ENCODE peak calls at places on chromosome 11, in six cellular contexts. One of them, this sample, is unnamed.

GRCh38 chr11:79369094-79369493 is 71.7 kb downstream of the TENM4 start:
- DNase-seq in fibroblast of lung: no peak
- DNase-seq in mucosa of descending colon: no peak
- DNase-seq in GM12878: no peak
- DNase-seq in epithelial cell of proximal tubule: no peak
- DNase-seq in epithelial cell of esophagus: no peak
- DNase-seq in this sample: no peak

GRCh38 chr11:83064011-83064410 is 7.7 kb downstream of the RAB30 start:
- DNase-seq in epithelial cell of proximal tubule: no peak
- DNase-seq in fibroblast of lung: no peak
- DNase-seq in GM12878: no peak
- DNase-seq in epithelial cell of esophagus: no peak
- DNase-seq in mucosa of descending colon: no peak
- DNase-seq in this sample: no peak

GRCh38 chr11:122040476-122040875 is 75.5 kb downstream of the BLID start:
- DNase-seq in GM12878: no peak
- DNase-seq in mucosa of descending colon: no peak
- DNase-seq in fibroblast of lung: peak
- DNase-seq in epithelial cell of esophagus: no peak
- DNase-seq in epithelial cell of proximal tubule: no peak
- DNase-seq in this sample: no peak

GRCh38 chr11:129770993-129771392 is 44.7 kb upstream of the TMEM45B start:
- DNase-seq in mucosa of descending colon: peak
- DNase-seq in epithelial cell of proximal tubule: no peak
- DNase-seq in fibroblast of lung: no peak
- DNase-seq in epithelial cell of esophagus: no peak
- DNase-seq in GM12878: no peak
- DNase-seq in this sample: no peak

GRCh38 chr11:19849107-19849789 is 136.6 kb downstream of the NAV2 start:
- DNase-seq in epithelial cell of esophagus: no peak
- DNase-seq in epithelial cell of proximal tubule: no peak
- DNase-seq in mucosa of descending colon: no peak
- DNase-seq in GM12878: no peak
- DNase-seq in fibroblast of lung: no peak
- DNase-seq in this sample: no peak

GRCh38 chr11:36213050-36213840 is 76.0 kb downstream of the COMMD9 start:
- DNase-seq in epithelial cell of proximal tubule: no peak
- DNase-seq in fibroblast of lung: no peak
- DNase-seq in epithelial cell of esophagus: no peak
- DNase-seq in GM12878: no peak
- DNase-seq in mucosa of descending colon: no peak
- DNase-seq in this sample: no peak

GRCh38 chr11:111528557-111528956 is 12.0 kb upstream of the LAYN start:
- DNase-seq in epithelial cell of proximal tubule: no peak
- DNase-seq in mucosa of descending colon: no peak
- DNase-seq in fibroblast of lung: peak
- DNase-seq in GM12878: no peak
- DNase-seq in epithelial cell of esophagus: no peak
- DNase-seq in this sample: no peak

GRCh38 chr11:117584056-117584830 is 212.8 kb downstream of the DSCAML1 start:
- DNase-seq in GM12878: no peak
- DNase-seq in mucosa of descending colon: no peak
- DNase-seq in epithelial cell of esophagus: no peak
- DNase-seq in epithelial cell of proximal tubule: peak
- DNase-seq in fibroblast of lung: peak
- DNase-seq in this sample: no peak

GRCh38 chr11:44627911-44628729 is 62.7 kb downstream of the CD82 start:
- DNase-seq in fibroblast of lung: peak
- DNase-seq in epithelial cell of proximal tubule: no peak
- DNase-seq in GM12878: no peak
- DNase-seq in mucosa of descending colon: peak
- DNase-seq in epithelial cell of esophagus: no peak
- DNase-seq in this sample: peak

GRCh38 chr11:18987454-18988231 is 48.4 kb upstream of the MRGPRX1 start:
- DNase-seq in fibroblast of lung: peak
- DNase-seq in GM12878: no peak
- DNase-seq in mucosa of descending colon: no peak
- DNase-seq in epithelial cell of proximal tubule: peak
- DNase-seq in epithelial cell of esophagus: peak
- DNase-seq in this sample: no peak

GRCh38 chr11:108609681-108610080 is 16.1 kb upstream of the EXPH5 start:
- DNase-seq in mucosa of descending colon: no peak
- DNase-seq in fibroblast of lung: peak
- DNase-seq in epithelial cell of proximal tubule: peak
- DNase-seq in epithelial cell of esophagus: peak
- DNase-seq in GM12878: no peak
- DNase-seq in this sample: no peak

GRCh38 chr11:107592256-107592655 is 1.3 kb downstream of the ELMOD1 start:
- DNase-seq in fibroblast of lung: no peak
- DNase-seq in epithelial cell of proximal tubule: no peak
- DNase-seq in GM12878: no peak
- DNase-seq in epithelial cell of esophagus: no peak
- DNase-seq in mucosa of descending colon: no peak
- DNase-seq in this sample: no peak

GRCh38 chr11:2436521-2437031 is 7.7 kb downstream of the TRPM5 start:
- DNase-seq in fibroblast of lung: no peak
- DNase-seq in GM12878: no peak
- DNase-seq in epithelial cell of proximal tubule: no peak
- DNase-seq in mucosa of descending colon: no peak
- DNase-seq in epithelial cell of esophagus: no peak
- DNase-seq in this sample: no peak

GRCh38 chr11:83054904-83055380 is 16.8 kb downstream of the RAB30 start:
- DNase-seq in GM12878: no peak
- DNase-seq in epithelial cell of proximal tubule: no peak
- DNase-seq in mucosa of descending colon: no peak
- DNase-seq in epithelial cell of esophagus: peak
- DNase-seq in fibroblast of lung: no peak
- DNase-seq in this sample: no peak

GRCh38 chr11:22491826-22492225 is 133.8 kb downstream of the FANCF start:
- DNase-seq in epithelial cell of proximal tubule: peak
- DNase-seq in fibroblast of lung: peak
- DNase-seq in epithelial cell of esophagus: no peak
- DNase-seq in mucosa of descending colon: no peak
- DNase-seq in GM12878: no peak
- DNase-seq in this sample: no peak

GRCh38 chr11:35335226-35335625 is 84.1 kb downstream of the SLC1A2 start:
- DNase-seq in mucosa of descending colon: no peak
- DNase-seq in fibroblast of lung: no peak
- DNase-seq in GM12878: no peak
- DNase-seq in epithelial cell of esophagus: peak
- DNase-seq in epithelial cell of proximal tubule: no peak
- DNase-seq in this sample: no peak

GRCh38 chr11:61728066-61728939 is 24.1 kb upstream of the MYRF start:
- DNase-seq in epithelial cell of esophagus: no peak
- DNase-seq in GM12878: no peak
- DNase-seq in fibroblast of lung: peak
- DNase-seq in epithelial cell of proximal tubule: peak
- DNase-seq in mucosa of descending colon: no peak
- DNase-seq in this sample: no peak

GRCh38 chr11:67306769-67307544 is 3.6 kb downstream of the SSH3 start:
- DNase-seq in fibroblast of lung: no peak
- DNase-seq in mucosa of descending colon: no peak
- DNase-seq in GM12878: no peak
- DNase-seq in epithelial cell of proximal tubule: no peak
- DNase-seq in epithelial cell of esophagus: no peak
- DNase-seq in this sample: no peak

GRCh38 chr11:67302571-67303131 is 679 bp upstream of the SSH3 start:
- DNase-seq in epithelial cell of esophagus: peak
- DNase-seq in GM12878: no peak
- DNase-seq in mucosa of descending colon: peak
- DNase-seq in fibroblast of lung: no peak
- DNase-seq in epithelial cell of proximal tubule: no peak
- DNase-seq in this sample: no peak

GRCh38 chr11:67303989-67304411 is 670 bp downstream of the SSH3 start:
- DNase-seq in epithelial cell of proximal tubule: no peak
- DNase-seq in GM12878: no peak
- DNase-seq in fibroblast of lung: peak
- DNase-seq in mucosa of descending colon: peak
- DNase-seq in epithelial cell of esophagus: no peak
- DNase-seq in this sample: no peak

GRCh38 chr11:67303132-67303988 is at the start of gene SSH3:
- DNase-seq in GM12878: no peak
- DNase-seq in epithelial cell of proximal tubule: no peak
- DNase-seq in fibroblast of lung: peak
- DNase-seq in mucosa of descending colon: peak
- DNase-seq in epithelial cell of esophagus: peak
- DNase-seq in this sample: no peak

DNA sequence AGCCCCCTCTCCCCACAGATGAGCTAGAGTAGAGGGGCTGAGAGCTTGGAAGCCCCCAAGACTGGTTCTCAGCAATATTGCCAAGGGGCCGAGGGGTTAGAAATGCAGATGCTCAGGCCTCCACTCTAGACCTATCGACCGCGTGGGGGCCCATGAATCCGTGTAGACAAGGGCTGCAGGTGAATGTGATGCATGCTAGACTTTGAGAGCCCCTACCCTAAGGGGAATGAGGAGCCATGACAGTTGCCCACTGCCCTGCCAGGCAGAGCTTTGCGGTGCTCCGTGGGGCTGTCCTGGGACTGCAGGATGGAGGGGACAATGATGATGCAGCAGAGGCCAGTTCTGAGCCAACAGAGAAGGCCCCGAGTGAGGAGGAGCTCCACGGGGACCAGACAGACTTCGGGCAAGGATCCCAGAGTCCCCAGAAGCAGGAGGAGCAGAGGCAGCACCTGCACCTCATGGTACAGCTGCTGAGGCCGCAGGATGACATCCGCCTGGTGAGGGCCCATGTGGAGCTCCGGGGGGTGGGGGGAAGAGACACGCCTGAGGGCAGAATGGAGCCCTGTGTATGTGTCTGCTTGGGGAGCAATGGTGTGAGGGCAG is 1.3 kb downstream of the SSH3 start:
- DNase-seq in epithelial cell of esophagus: no peak
- DNase-seq in GM12878: no peak
- DNase-seq in epithelial cell of proximal tubule: no peak
- DNase-seq in mucosa of descending colon: no peak
- DNase-seq in fibroblast of lung: no peak
- DNase-seq in this sample: peak
- H3K4me3 ChIP-seq in epithelial cell of esophagus: peak
- H3K4me3 ChIP-seq in GM12878: no peak
- H3K4me3 ChIP-seq in epithelial cell of proximal tubule: peak
- H3K4me3 ChIP-seq in mucosa of descending colon: peak
- H3K4me3 ChIP-seq in fibroblast of lung: no peak
- H3K4me3 ChIP-seq in this sample: peak

DNA sequence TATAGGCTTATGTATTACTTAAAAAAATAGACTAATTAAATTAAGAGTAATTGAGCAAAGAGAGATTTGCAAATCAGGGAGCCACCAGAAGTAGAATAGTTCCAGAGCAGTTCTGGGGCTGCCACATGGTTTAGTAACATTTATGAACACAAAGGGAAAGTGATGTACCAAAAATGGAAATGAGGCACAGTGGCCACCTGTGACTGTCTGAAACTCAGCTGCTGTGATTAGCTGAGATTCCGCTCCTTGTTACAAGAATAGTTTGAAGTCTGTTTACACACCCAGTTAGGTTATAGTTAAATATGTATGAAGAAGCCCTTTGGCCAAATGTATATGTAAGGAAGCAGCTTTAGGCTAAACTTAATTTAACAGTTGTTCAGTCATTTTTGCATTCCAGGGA is 901.5 kb upstream of the CHORDC1 start:
- DNase-seq in mucosa of descending colon: no peak
- DNase-seq in epithelial cell of proximal tubule: no peak
- DNase-seq in fibroblast of lung: no peak
- DNase-seq in epithelial cell of esophagus: no peak
- DNase-seq in GM12878: no peak
- DNase-seq in this sample: no peak
- H3K4me3 ChIP-seq in mucosa of descending colon: no peak
- H3K4me3 ChIP-seq in epithelial cell of proximal tubule: no peak
- H3K4me3 ChIP-seq in fibroblast of lung: no peak
- H3K4me3 ChIP-seq in epithelial cell of esophagus: no peak
- H3K4me3 ChIP-seq in GM12878: no peak
- H3K4me3 ChIP-seq in this sample: no peak

DNA sequence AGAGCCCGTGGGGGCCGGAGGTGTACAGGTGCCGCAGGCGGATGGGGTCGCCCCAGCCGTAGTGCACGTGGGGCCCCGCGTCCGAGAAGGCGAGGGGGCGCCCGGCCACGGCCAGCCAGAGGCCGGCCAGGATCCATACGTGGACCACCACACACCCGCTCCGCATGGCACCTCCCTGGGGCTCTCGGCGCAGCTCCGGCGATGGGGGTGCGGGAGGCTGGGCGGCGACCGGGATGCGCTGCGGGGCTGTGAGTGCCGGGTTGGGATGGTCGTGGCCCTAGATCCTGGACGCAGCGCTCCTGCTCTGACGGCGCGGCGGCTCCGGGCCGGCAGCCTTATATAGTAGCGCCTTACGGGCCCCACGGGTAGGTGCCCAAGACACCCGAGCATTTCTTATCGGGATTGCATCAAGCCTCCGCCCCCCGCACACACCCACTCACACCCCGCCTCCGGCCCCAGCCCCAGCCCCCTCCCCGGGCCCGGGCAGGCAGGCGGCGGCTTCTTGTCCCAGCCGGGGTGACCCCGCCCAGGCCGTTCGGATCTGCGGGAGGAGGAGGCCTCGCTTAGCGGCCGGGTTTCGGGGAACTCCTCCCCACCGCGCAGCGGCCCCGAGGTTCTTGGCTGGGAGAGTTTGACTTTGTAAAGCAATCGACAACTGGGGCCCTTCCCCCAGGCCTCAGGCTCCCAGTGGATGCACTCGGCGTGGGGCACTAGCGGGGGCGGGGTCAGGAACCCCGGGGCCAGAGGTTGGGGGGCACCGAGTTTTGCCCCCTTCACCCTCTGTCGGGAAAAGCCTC is at the start of gene FGF19:
- DNase-seq in epithelial cell of esophagus: no peak
- DNase-seq in GM12878: no peak
- DNase-seq in mucosa of descending colon: no peak
- DNase-seq in epithelial cell of proximal tubule: no peak
- DNase-seq in fibroblast of lung: no peak
- DNase-seq in this sample: no peak
- H3K4me3 ChIP-seq in epithelial cell of esophagus: no peak
- H3K4me3 ChIP-seq in GM12878: no peak
- H3K4me3 ChIP-seq in mucosa of descending colon: no peak
- H3K4me3 ChIP-seq in epithelial cell of proximal tubule: no peak
- H3K4me3 ChIP-seq in fibroblast of lung: no peak
- H3K4me3 ChIP-seq in this sample: peak

GRCh38 chr11:334264-335033 is 13.8 kb upstream of the IFITM3 start:
- DNase-seq in GM12878: no peak
- DNase-seq in epithelial cell of proximal tubule: no peak
- DNase-seq in mucosa of descending colon: no peak
- DNase-seq in epithelial cell of esophagus: no peak
- DNase-seq in fibroblast of lung: peak
- DNase-seq in this sample: no peak
- H3K4me3 ChIP-seq in GM12878: no peak
- H3K4me3 ChIP-seq in epithelial cell of proximal tubule: no peak
- H3K4me3 ChIP-seq in mucosa of descending colon: no peak
- H3K4me3 ChIP-seq in epithelial cell of esophagus: no peak
- H3K4me3 ChIP-seq in fibroblast of lung: no peak
- H3K4me3 ChIP-seq in this sample: no peak

This sample was measured in ascending aorta.